ENCODE peak calls at places on chromosomes 13 and 19, in four cellular contexts. K is right lobe of liver, Q is PC-3, E is fibroblast of mammary gland. I is an unnamed sample.

GRCh38 chr13:40786568-40786996 is 2.8 kb upstream of the SLC25A15 start:
- DNase-seq in K (peak), Q (no peak), E (peak), I (peak)

GRCh38 chr13:100356889-100357288 is 231.7 kb downstream of the GGACT start:
- DNase-seq in K (no peak), Q (no peak), E (no peak), I (peak)

GRCh38 chr19:57935731-57936130 is 529 bp upstream of the ZNF418 start:
- DNase-seq in K (no peak), Q (no peak), E (no peak), I (no peak)

GRCh38 chr19:14542721-14543328 is 13.4 kb downstream of the TECR start:
- DNase-seq in K (no peak), Q (no peak), E (peak), I (no peak)

GRCh38 chr13:26220575-26220974 is 1.5 kb downstream of the RNF6 start:
- DNase-seq in K (no peak), Q (peak), E (peak), I (peak)

GRCh38 chr13:46663216-46663615 is 110.2 kb downstream of the LRCH1 start:
- DNase-seq in K (no peak), Q (no peak), E (no peak), I (no peak)

GRCh38 chr19:8655340-8655709 is 24.9 kb downstream of the NFILZ start:
- DNase-seq in K (no peak), Q (no peak), E (no peak), I (no peak)

GRCh38 chr13:109318945-109319590 is 467.3 kb downstream of the IRS2 start:
- DNase-seq in K (no peak), Q (no peak), E (no peak), I (no peak)

GRCh38 chr13:35917252-35917941 is 213.8 kb downstream of the DCLK1 start:
- DNase-seq in K (no peak), Q (no peak), E (no peak), I (no peak)

GRCh38 chr19:4870025-4870700 is 2.7 kb upstream of the PLIN3 start:
- DNase-seq in K (no peak), Q (peak), E (peak), I (peak)

GRCh38 chr13:112187527-112188297 is 120.8 kb downstream of the SOX1 start:
- DNase-seq in K (no peak), Q (no peak), E (no peak), I (no peak)

GRCh38 chr19:892243-892996 is 567 bp downstream of the MED16 start:
- DNase-seq in K (no peak), Q (no peak), E (no peak), I (no peak)

GRCh38 chr19:18300930-18301717 is 19.7 kb upstream of the JUND start:
- DNase-seq in K (peak), Q (peak), E (peak), I (peak)

GRCh38 chr13:33787051-33787591 is 30.8 kb upstream of the RFC3 start:
- DNase-seq in K (no peak), Q (no peak), E (peak), I (no peak)

GRCh38 chr13:23469901-23470525 is 36.5 kb upstream of the SACS start:
- DNase-seq in K (no peak), Q (no peak), E (peak), I (peak)

GRCh38 chr13:59373341-59373740 is 790.4 kb downstream of the DIAPH3 start:
- DNase-seq in K (no peak), Q (no peak), E (no peak), I (no peak)

GRCh38 chr13:27383104-27383921 is 41.1 kb upstream of the GTF3A start:
- DNase-seq in K (no peak), Q (no peak), E (no peak), I (no peak)

GRCh38 chr19:6018786-6019185 is 40.8 kb upstream of the RANBP3 start:
- DNase-seq in K (no peak), Q (no peak), E (no peak), I (no peak)

GRCh38 chr19:28257396-28257795 is 955.6 kb downstream of the UQCRFS1 start:
- DNase-seq in K (no peak), Q (no peak), E (no peak), I (no peak)

GRCh38 chr13:114118086-114118762 is 14.2 kb downstream of the RASA3 start:
- DNase-seq in K (peak), Q (no peak), E (no peak), I (no peak)

GRCh38 chr19:17337675-17338439 is 504 bp downstream of the GTPBP3 start:
- DNase-seq in K (no peak), Q (peak), E (no peak), I (peak)

GRCh38 chr13:42477588-42478190 is 96.3 kb upstream of the TNFSF11 start:
- DNase-seq in K (no peak), Q (no peak), E (peak), I (no peak)

GRCh38 chr19:46902402-46902766 is 41.6 kb downstream of the ARHGAP35 start:
- DNase-seq in K (no peak), Q (peak), E (no peak), I (no peak)

GRCh38 chr13:106129993-106130392 is 405.5 kb downstream of the EFNB2 start:
- DNase-seq in K (no peak), Q (peak), E (no peak), I (no peak)

GRCh38 chr13:112583592-112584277 is 4.2 kb downstream of the TUBGCP3 start:
- DNase-seq in K (no peak), Q (no peak), E (no peak), I (no peak)

GRCh38 chr13:27660511-27660910 is 38.8 kb downstream of the POLR1D start:
- DNase-seq in K (no peak), Q (no peak), E (no peak), I (no peak)

GRCh38 chr19:38685666-38686529 is 38.4 kb downstream of the ACTN4 start:
- DNase-seq in K (no peak), Q (peak), E (peak), I (peak)

GRCh38 chr19:4557971-4558941 is 1.2 kb downstream of the SEMA6B start:
- DNase-seq in K (no peak), Q (peak), E (no peak), I (peak)

GRCh38 chr13:67267136-67267535 is 37.0 kb upstream of the PCDH9 start:
- DNase-seq in K (no peak), Q (no peak), E (peak), I (no peak)

GRCh38 chr19:51103811-51104470 is 4.3 kb downstream of the CTU1 start:
- DNase-seq in K (peak), Q (no peak), E (no peak), I (no peak)

GRCh38 chr13:111227405-111227804 is 93.0 kb upstream of the TEX29 start:
- DNase-seq in K (no peak), Q (no peak), E (no peak), I (no peak)

GRCh38 chr19:51531349-51532315 is at the start of gene SIGLEC6:
- DNase-seq in K (peak), Q (no peak), E (no peak), I (no peak)

GRCh38 chr19:39130337-39131254 is 5.0 kb downstream of the PAK4 start:
- DNase-seq in K (no peak), Q (no peak), E (no peak), I (no peak)

GRCh38 chr19:53537523-53538377 is at the start of gene ZNF331:
- DNase-seq in K (peak), Q (peak), E (peak), I (peak)

GRCh38 chr13:41052441-41052840 is 8.9 kb upstream of the WBP4 start:
- DNase-seq in K (no peak), Q (no peak), E (no peak), I (no peak)

DNA sequence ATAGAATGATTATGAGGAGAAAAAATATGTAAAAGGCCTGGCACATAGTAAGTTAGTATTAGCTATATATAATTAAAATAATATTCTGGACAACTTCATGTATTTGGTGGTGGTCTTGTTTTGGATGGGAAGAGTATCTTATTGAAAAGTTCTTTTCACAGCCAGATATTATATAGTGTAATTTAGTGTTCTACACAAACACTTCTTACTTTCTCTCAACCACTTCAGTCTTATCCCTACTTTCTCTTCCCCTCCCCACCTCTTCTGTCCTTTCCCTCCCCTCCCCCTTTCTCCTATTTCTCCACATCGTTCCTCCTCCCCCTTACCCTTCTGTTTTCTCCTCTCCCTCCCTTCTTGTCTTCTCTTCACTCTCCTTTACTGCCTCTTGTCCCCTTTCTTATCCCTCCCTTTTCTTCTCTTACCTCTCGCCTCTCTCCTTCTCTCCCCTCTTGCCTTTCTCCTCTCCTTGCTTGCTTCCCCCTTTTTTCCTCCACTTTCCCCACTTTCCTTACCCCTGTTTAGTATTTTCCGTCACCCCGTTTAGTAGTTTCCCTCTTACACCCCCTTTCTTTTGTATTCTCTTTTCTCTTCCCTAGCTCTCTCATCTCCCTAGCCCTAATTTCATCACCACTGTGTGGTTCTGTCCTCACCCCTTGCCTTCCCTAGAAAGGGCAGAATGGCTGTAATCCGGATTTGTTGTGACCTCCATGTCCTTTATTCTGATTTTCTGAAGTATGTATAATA is 107.2 kb upstream of the MLNR start:
- DNase-seq in K (no peak), Q (no peak), E (peak), I (peak)
- H3K4me3 ChIP-seq in K (no peak), Q (peak), E (no peak), I (no peak)

DNA sequence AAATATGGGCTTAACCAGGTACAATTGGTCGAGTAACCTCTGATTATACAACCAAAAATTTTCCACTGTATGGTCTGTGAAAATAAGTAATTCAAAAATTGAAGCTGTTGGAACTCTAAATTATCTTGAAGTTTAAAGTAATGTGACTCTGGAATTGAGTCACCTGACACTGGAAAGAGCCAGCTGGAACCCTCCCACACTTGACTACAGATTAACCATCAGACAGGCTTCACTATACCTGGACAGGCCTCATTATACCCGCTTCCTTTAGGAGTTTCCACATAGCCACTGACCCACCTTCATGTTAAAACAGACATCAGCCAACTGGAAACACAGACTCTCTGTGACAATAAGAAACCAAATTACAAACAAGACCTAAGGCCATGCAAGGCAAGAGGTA is 1.3 kb downstream of the ZNF433 start:
- DNase-seq in K (no peak), Q (peak), E (no peak), I (peak)
- H3K4me3 ChIP-seq in K (peak), Q (peak), E (peak), I (peak)

GRCh38 chr13:93144031-93144430 is 82.6 kb upstream of the GPC6 start:
- DNase-seq in K (no peak), Q (no peak), E (no peak), I (no peak)

GRCh38 chr13:93147293-93147645 is 79.3 kb upstream of the GPC6 start:
- DNase-seq in K (no peak), Q (no peak), E (peak), I (no peak)

GRCh38 chr13:93146584-93147292 is 79.9 kb upstream of the GPC6 start:
- DNase-seq in K (no peak), Q (peak), E (peak), I (peak)

GRCh38 chr13:93147946-93148345 is 78.7 kb upstream of the GPC6 start:
- DNase-seq in K (no peak), Q (no peak), E (no peak), I (peak)

DNA sequence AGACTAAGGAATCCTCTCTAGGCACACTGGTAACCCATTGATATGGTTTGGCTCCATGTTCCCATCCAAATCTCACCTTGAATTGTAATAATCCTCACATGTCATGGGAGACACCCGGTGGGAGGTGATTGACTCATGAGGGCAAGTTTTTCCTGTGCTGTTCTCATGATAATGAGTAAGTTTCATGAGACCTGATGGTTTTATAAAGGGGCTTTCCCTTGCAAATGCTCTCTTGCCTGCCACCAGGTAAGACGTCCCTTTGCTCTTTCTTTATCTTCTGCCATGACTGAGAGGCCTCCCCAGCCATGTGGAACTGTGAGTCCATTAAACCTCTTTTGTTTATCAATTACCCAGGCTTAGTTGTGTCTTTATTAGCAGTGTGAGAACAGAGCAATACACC is 81.4 kb upstream of the GPC6 start:
- DNase-seq in K (no peak), Q (no peak), E (no peak), I (no peak)
- H3K4me3 ChIP-seq in K (no peak), Q (no peak), E (no peak), I (no peak)

GRCh38 chr13:49310251-49310650 is 62.5 kb downstream of the CDADC1 start:
- DNase-seq in K (no peak), Q (no peak), E (no peak), I (no peak)

GRCh38 chr13:49308977-49309408 is 61.3 kb downstream of the CDADC1 start:
- DNase-seq in K (peak), Q (no peak), E (peak), I (no peak)

GRCh38 chr13:49305824-49306425 is 58.2 kb downstream of the CDADC1 start:
- DNase-seq in K (no peak), Q (no peak), E (no peak), I (no peak)

GRCh38 chr13:49307365-49307764 is 59.6 kb downstream of the CDADC1 start:
- DNase-seq in K (no peak), Q (no peak), E (peak), I (peak)

GRCh38 chr13:49308104-49308875 is 60.6 kb downstream of the CDADC1 start:
- DNase-seq in K (peak), Q (no peak), E (peak), I (peak)
- H3K4me3 ChIP-seq in K (no peak), Q (no peak), E (no peak), I (no peak)

DNA sequence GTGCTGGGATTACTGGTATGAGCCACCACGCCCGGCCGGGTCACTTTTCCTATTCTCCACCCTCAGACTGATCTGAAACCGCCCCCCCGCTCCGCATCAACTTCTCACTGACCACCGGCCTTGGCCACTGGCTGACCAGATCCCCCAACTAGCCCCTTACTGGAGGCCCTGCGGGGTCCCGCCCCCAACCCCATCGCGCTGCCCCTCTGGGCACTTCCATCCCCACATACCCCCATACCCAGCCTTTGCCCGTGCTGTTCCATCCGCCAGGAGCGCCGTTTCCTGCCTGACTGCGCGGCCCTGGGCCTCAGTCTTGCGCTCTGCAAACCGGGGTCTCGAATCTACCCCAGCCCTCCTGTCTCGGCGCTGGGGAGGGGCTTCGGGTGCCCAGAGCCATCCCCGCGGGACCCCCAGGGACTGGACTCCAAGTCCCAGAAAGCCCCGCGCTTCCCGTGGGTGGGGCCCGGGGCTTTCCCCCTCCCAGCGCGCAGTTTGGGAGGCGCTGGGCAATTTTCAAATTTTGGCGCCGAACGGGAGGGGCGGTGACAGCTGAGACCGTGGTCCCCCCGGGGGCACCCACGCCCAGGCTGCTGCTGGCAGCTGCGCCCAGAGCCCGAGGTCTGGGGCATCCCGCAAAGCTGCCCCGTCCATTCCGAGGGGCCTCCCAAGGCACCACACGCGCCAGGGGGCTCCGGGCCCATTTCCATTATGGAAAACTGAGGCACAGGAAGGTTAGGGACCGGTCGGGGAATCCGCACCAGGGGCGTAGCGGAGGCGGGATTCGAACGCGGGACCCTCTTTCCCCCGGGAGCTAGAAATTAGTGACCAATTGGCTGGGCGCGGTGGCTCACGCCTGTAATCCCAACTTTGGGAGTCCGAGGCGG is 5.2 kb upstream of the LMNB2 start:
- DNase-seq in K (peak), Q (peak), E (peak), I (peak)
- H3K4me3 ChIP-seq in K (peak), Q (peak), E (peak), I (peak)